ENCODE peak calls at places on chromosomes 2 and 18, in six cellular contexts. One of them, this sample, is unnamed.

GRCh38 chr2:86102157-86102556 is 3.5 kb downstream of the POLR1A start:
- DNase-seq in GM10248: no peak
- DNase-seq in HFF-Myc: no peak
- DNase-seq in endothelial cell of umbilical vein: no peak
- DNase-seq in neural progenitor cell: no peak
- DNase-seq in BJ: no peak
- DNase-seq in this sample: no peak

GRCh38 chr2:46460991-46461715 is 18.2 kb upstream of the TMEM247 start:
- DNase-seq in endothelial cell of umbilical vein: peak
- DNase-seq in HFF-Myc: no peak
- DNase-seq in neural progenitor cell: peak
- DNase-seq in GM10248: peak
- DNase-seq in BJ: no peak
- DNase-seq in this sample: peak

GRCh38 chr18:8283901-8284585 is 325.2 kb upstream of the RAB12 start:
- DNase-seq in BJ: peak
- DNase-seq in HFF-Myc: no peak
- DNase-seq in endothelial cell of umbilical vein: peak
- DNase-seq in neural progenitor cell: no peak
- DNase-seq in GM10248: no peak
- DNase-seq in this sample: no peak

GRCh38 chr2:217837001-217837491 is 165.7 kb downstream of the TNS1 start:
- DNase-seq in HFF-Myc: no peak
- DNase-seq in BJ: peak
- DNase-seq in neural progenitor cell: peak
- DNase-seq in GM10248: no peak
- DNase-seq in endothelial cell of umbilical vein: no peak
- DNase-seq in this sample: no peak

GRCh38 chr2:50594233-50594632 is 437.7 kb downstream of the NRXN1 start:
- DNase-seq in neural progenitor cell: no peak
- DNase-seq in GM10248: no peak
- DNase-seq in HFF-Myc: no peak
- DNase-seq in endothelial cell of umbilical vein: no peak
- DNase-seq in BJ: no peak
- DNase-seq in this sample: no peak

GRCh38 chr2:128178650-128179460 is 87.9 kb downstream of the UGGT1 start:
- DNase-seq in neural progenitor cell: peak
- DNase-seq in GM10248: peak
- DNase-seq in HFF-Myc: peak
- DNase-seq in BJ: no peak
- DNase-seq in endothelial cell of umbilical vein: peak
- DNase-seq in this sample: peak

GRCh38 chr2:119234021-119235019 is 10.7 kb downstream of the STEAP3 start:
- DNase-seq in BJ: no peak
- DNase-seq in GM10248: no peak
- DNase-seq in neural progenitor cell: peak
- DNase-seq in HFF-Myc: no peak
- DNase-seq in endothelial cell of umbilical vein: peak
- DNase-seq in this sample: no peak

GRCh38 chr2:120094795-120095194 is 81.9 kb downstream of the EPB41L5 start:
- DNase-seq in neural progenitor cell: no peak
- DNase-seq in endothelial cell of umbilical vein: no peak
- DNase-seq in HFF-Myc: no peak
- DNase-seq in GM10248: no peak
- DNase-seq in BJ: no peak
- DNase-seq in this sample: no peak

GRCh38 chr2:214261683-214262082 is 149.2 kb upstream of the VWC2L start:
- DNase-seq in HFF-Myc: no peak
- DNase-seq in BJ: peak
- DNase-seq in GM10248: no peak
- DNase-seq in endothelial cell of umbilical vein: no peak
- DNase-seq in neural progenitor cell: no peak
- DNase-seq in this sample: no peak

GRCh38 chr2:157420771-157421323 is 23.0 kb downstream of the CYTIP start:
- DNase-seq in BJ: no peak
- DNase-seq in HFF-Myc: no peak
- DNase-seq in neural progenitor cell: no peak
- DNase-seq in GM10248: no peak
- DNase-seq in endothelial cell of umbilical vein: no peak
- DNase-seq in this sample: peak

GRCh38 chr2:88933980-88934379 is 242.5 kb downstream of the RPIA start:
- DNase-seq in HFF-Myc: no peak
- DNase-seq in endothelial cell of umbilical vein: peak
- DNase-seq in BJ: no peak
- DNase-seq in neural progenitor cell: no peak
- DNase-seq in GM10248: no peak
- DNase-seq in this sample: no peak

GRCh38 chr2:26740890-26741302 is 23.2 kb upstream of the SLC35F6 start:
- DNase-seq in BJ: no peak
- DNase-seq in endothelial cell of umbilical vein: no peak
- DNase-seq in GM10248: no peak
- DNase-seq in neural progenitor cell: peak
- DNase-seq in HFF-Myc: no peak
- DNase-seq in this sample: no peak

GRCh38 chr2:150476213-150476740 is 11.2 kb downstream of the RND3 start:
- DNase-seq in endothelial cell of umbilical vein: peak
- DNase-seq in neural progenitor cell: no peak
- DNase-seq in BJ: no peak
- DNase-seq in HFF-Myc: no peak
- DNase-seq in GM10248: no peak
- DNase-seq in this sample: no peak

GRCh38 chr2:31238126-31238905 is 4.4 kb downstream of the EHD3 start:
- DNase-seq in BJ: no peak
- DNase-seq in HFF-Myc: no peak
- DNase-seq in endothelial cell of umbilical vein: no peak
- DNase-seq in GM10248: no peak
- DNase-seq in neural progenitor cell: no peak
- DNase-seq in this sample: no peak

GRCh38 chr18:68733693-68734092 is 18.8 kb upstream of the TMX3 start:
- DNase-seq in GM10248: no peak
- DNase-seq in neural progenitor cell: no peak
- DNase-seq in endothelial cell of umbilical vein: no peak
- DNase-seq in HFF-Myc: no peak
- DNase-seq in BJ: no peak
- DNase-seq in this sample: no peak

GRCh38 chr2:136127356-136127755 is 9.4 kb upstream of the CXCR4 start:
- DNase-seq in GM10248: no peak
- DNase-seq in endothelial cell of umbilical vein: no peak
- DNase-seq in HFF-Myc: no peak
- DNase-seq in neural progenitor cell: no peak
- DNase-seq in BJ: no peak
- DNase-seq in this sample: no peak

GRCh38 chr2:107553045-107553444 is 273.6 kb upstream of the RGPD4 start:
- DNase-seq in neural progenitor cell: no peak
- DNase-seq in HFF-Myc: no peak
- DNase-seq in endothelial cell of umbilical vein: no peak
- DNase-seq in GM10248: no peak
- DNase-seq in BJ: no peak
- DNase-seq in this sample: no peak

GRCh38 chr2:136136921-136137320 is 19.0 kb upstream of the CXCR4 start:
- DNase-seq in HFF-Myc: no peak
- DNase-seq in neural progenitor cell: no peak
- DNase-seq in endothelial cell of umbilical vein: no peak
- DNase-seq in GM10248: no peak
- DNase-seq in BJ: no peak
- DNase-seq in this sample: no peak

GRCh38 chr2:196902828-196903227 is 23.7 kb downstream of the PGAP1 start:
- DNase-seq in BJ: no peak
- DNase-seq in neural progenitor cell: no peak
- DNase-seq in endothelial cell of umbilical vein: no peak
- DNase-seq in GM10248: no peak
- DNase-seq in HFF-Myc: no peak
- DNase-seq in this sample: no peak

GRCh38 chr18:34771958-34772357 is 61.9 kb downstream of the DTNA start:
- DNase-seq in BJ: no peak
- DNase-seq in neural progenitor cell: no peak
- DNase-seq in GM10248: no peak
- DNase-seq in endothelial cell of umbilical vein: no peak
- DNase-seq in HFF-Myc: no peak
- DNase-seq in this sample: no peak

DNA sequence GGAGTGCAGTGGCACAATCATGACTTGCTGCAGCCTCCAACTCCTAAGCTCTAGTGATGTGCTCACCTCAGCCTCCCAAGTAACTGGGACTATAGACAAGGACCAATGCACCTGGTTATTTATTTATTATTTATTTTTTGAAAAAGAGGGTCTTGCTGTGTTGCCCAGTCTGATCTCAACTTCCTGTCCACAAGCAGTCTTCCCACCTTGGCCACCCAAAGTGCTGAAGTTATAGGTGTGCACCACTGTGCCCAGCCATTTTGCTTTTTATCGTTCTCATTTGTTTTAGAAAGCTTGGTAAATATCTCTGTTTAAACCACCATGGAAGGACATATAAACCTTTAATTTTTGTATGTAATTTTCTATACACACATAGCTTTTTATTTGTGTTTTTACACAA is 74.2 kb downstream of the SMCHD1 start:
- DNase-seq in endothelial cell of umbilical vein: no peak
- DNase-seq in GM10248: no peak
- DNase-seq in neural progenitor cell: no peak
- DNase-seq in BJ: no peak
- DNase-seq in HFF-Myc: no peak
- DNase-seq in this sample: no peak
- TF ChIP-seq CTCF in endothelial cell of umbilical vein: no peak
- TF ChIP-seq CTCF in GM10248: no peak
- TF ChIP-seq CTCF in neural progenitor cell: no peak
- TF ChIP-seq CTCF in BJ: no peak
- TF ChIP-seq CTCF in HFF-Myc: no peak
- TF ChIP-seq CTCF in this sample: no peak

DNA sequence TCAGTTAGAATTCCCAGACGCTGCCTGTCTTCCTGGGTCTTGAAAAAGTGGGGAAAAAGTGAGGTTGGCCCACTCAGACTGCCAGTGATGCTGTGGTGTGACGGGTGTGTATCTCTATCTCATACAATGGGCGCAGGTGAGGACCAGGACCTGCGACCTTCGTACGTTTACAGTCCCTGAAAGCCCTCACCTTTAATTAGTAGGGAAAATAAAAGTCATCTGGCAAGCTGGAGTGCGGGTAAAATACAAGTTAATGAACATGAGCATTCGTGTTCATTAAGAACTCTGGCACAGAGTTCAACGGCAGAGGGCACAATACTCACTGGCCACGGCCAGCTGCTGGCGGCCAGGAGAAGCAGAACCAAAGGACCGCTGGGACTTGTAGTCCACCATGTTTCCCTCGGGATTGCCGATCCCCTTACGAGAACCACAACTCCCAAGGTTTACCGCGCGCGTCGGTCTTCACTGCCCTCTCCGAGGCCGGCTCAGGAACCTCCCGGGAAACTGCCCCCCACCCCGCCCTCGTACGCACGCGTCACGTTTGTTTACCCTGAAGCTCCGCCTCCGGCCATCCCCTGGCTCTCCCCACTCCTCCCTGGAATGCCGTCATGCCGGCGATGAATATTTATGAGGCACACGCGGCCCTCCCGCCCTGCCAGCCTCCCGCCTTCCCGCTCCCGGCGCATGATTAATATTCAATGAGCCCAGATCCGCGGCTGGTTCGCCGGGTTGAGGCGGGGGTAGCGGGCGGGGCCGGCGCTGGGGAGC is 486 bp upstream of the PHLPP1 start:
- DNase-seq in GM10248: peak
- DNase-seq in neural progenitor cell: peak
- DNase-seq in BJ: peak
- DNase-seq in HFF-Myc: peak
- DNase-seq in endothelial cell of umbilical vein: peak
- DNase-seq in this sample: peak
- TF ChIP-seq CTCF in GM10248: peak
- TF ChIP-seq CTCF in neural progenitor cell: peak
- TF ChIP-seq CTCF in BJ: peak
- TF ChIP-seq CTCF in HFF-Myc: peak
- TF ChIP-seq CTCF in endothelial cell of umbilical vein: peak
- TF ChIP-seq CTCF in this sample: peak

GRCh38 chr2:28642796-28643195 is 108.8 kb upstream of the PPP1CB start:
- DNase-seq in BJ: no peak
- DNase-seq in endothelial cell of umbilical vein: no peak
- DNase-seq in neural progenitor cell: no peak
- DNase-seq in GM10248: no peak
- DNase-seq in HFF-Myc: no peak
- DNase-seq in this sample: no peak

GRCh38 chr2:28643911-28644334 is 107.7 kb upstream of the PPP1CB start:
- DNase-seq in HFF-Myc: no peak
- DNase-seq in BJ: peak
- DNase-seq in endothelial cell of umbilical vein: peak
- DNase-seq in neural progenitor cell: no peak
- DNase-seq in GM10248: no peak
- DNase-seq in this sample: no peak

GRCh38 chr2:28644760-28645159 is 106.9 kb upstream of the PPP1CB start:
- DNase-seq in BJ: no peak
- DNase-seq in neural progenitor cell: no peak
- DNase-seq in endothelial cell of umbilical vein: no peak
- DNase-seq in GM10248: no peak
- DNase-seq in HFF-Myc: no peak
- DNase-seq in this sample: no peak

GRCh38 chr2:28645553-28645952 is 106.1 kb upstream of the PPP1CB start:
- DNase-seq in HFF-Myc: no peak
- DNase-seq in neural progenitor cell: no peak
- DNase-seq in GM10248: no peak
- DNase-seq in endothelial cell of umbilical vein: no peak
- DNase-seq in BJ: no peak
- DNase-seq in this sample: no peak

GRCh38 chr2:28643324-28643723 is 108.3 kb upstream of the PPP1CB start:
- DNase-seq in neural progenitor cell: no peak
- DNase-seq in BJ: no peak
- DNase-seq in HFF-Myc: no peak
- DNase-seq in GM10248: no peak
- DNase-seq in endothelial cell of umbilical vein: no peak
- DNase-seq in this sample: no peak
- TF ChIP-seq CTCF in neural progenitor cell: no peak
- TF ChIP-seq CTCF in BJ: no peak
- TF ChIP-seq CTCF in HFF-Myc: no peak
- TF ChIP-seq CTCF in GM10248: no peak
- TF ChIP-seq CTCF in endothelial cell of umbilical vein: no peak
- TF ChIP-seq CTCF in this sample: no peak

DNA sequence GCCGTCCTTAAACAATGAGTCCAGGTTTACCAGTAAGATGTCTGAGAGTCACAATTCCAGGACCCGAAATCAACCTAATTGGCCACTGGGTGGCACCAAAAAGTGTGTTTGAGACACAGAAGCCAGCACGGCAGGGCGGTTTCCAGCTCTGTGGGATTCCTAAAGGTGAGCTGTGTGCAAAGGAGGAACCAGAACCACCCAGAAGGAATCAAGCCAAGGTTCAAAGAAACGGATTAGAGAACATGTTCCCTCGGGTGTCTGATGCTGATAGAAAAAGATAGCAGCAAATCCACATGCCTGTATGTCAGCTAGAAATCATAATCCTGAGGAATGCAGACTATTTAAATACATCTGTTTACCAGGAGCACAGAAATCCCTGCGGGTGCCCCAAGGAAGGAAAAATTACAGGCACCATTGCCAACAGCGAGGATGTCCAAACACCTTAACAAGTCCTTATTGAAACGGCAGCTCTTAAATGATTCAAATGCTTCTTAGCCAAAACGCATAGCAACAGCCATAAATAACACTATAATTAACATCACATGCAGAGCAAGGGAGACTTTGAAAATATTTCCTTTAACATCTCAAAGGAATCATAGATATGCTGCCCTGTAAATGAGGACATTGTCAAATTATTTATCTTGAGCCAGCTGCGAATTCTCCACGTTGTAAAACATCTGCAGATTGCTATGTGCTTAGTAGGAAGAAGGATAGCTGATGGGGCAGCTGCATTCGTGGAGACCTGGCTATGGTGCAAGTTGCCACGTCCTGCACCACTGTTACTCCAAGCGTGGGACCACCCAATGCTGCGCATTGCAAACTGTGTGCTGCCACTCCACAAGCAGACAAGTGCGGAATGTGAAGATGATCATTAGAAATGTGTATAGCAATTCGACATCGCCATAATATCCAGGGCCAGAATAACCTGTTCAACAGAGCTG is 318.7 kb upstream of the NCKAP5 start:
- DNase-seq in neural progenitor cell: peak
- DNase-seq in BJ: peak
- DNase-seq in endothelial cell of umbilical vein: peak
- DNase-seq in GM10248: peak
- DNase-seq in HFF-Myc: peak
- DNase-seq in this sample: peak
- TF ChIP-seq CTCF in neural progenitor cell: peak
- TF ChIP-seq CTCF in BJ: peak
- TF ChIP-seq CTCF in endothelial cell of umbilical vein: peak
- TF ChIP-seq CTCF in GM10248: peak
- TF ChIP-seq CTCF in HFF-Myc: peak
- TF ChIP-seq CTCF in this sample: peak